ENCODE peak calls at places on chromosomes 7 and 10, in four cellular contexts. Z, M, T and D are unnamed samples.

GRCh38 chr7:94877731-94878670 is 29.4 kb upstream of the PPP1R9A start:
- DNase-seq in T (no peak), M (no peak), Z (no peak), D (no peak)

GRCh38 chr7:158581440-158582088 is 6.1 kb downstream of the PTPRN2 start:
- DNase-seq in Z (no peak), T (peak), M (no peak), D (peak)

GRCh38 chr10:87915989-87916388 is 52.6 kb downstream of the PTEN start:
- DNase-seq in Z (no peak), T (no peak), M (peak), D (no peak)

GRCh38 chr7:91852263-91852741 is 28.2 kb downstream of the MTERF1 start:
- DNase-seq in T (peak), M (peak), Z (no peak), D (peak)

GRCh38 chr10:133419211-133419950 is 5.0 kb downstream of the SPRN start:
- DNase-seq in M (no peak), T (no peak), Z (no peak), D (no peak)

GRCh38 chr7:94696981-94697670 is 41.2 kb upstream of the SGCE start:
- DNase-seq in Z (no peak), T (peak), M (peak), D (no peak)

GRCh38 chr7:142963993-142964392 is 1.8 kb upstream of the KEL start:
- DNase-seq in Z (no peak), M (no peak), T (no peak), D (no peak)

GRCh38 chr10:81179324-81179723 is 641.6 kb downstream of the SH2D4B start:
- DNase-seq in M (no peak), Z (no peak), T (no peak), D (no peak)

GRCh38 chr10:33381897-33382578 is 47.6 kb upstream of the NRP1 start:
- DNase-seq in Z (no peak), M (peak), T (peak), D (no peak)

GRCh38 chr7:18087031-18087686 is 59.5 kb upstream of the PRPS1L1 start:
- DNase-seq in Z (peak), M (peak), T (no peak), D (no peak)

GRCh38 chr7:15525652-15526263 is 36.1 kb downstream of the AGMO start:
- DNase-seq in M (no peak), T (no peak), Z (no peak), D (no peak)

GRCh38 chr7:144019457-144019856 is 19.3 kb downstream of the OR6B1 start:
- DNase-seq in M (peak), T (peak), Z (no peak), D (no peak)

GRCh38 chr10:90167174-90168064 is 466.0 kb downstream of the KIF20B start:
- DNase-seq in T (no peak), M (peak), Z (no peak), D (no peak)

GRCh38 chr10:4983615-4984216 is 19.9 kb downstream of the AKR1C2 start:
- DNase-seq in T (peak), M (no peak), Z (no peak), D (no peak)

GRCh38 chr10:119396709-119397071 is 145.8 kb downstream of the RGS10 start:
- DNase-seq in Z (no peak), T (no peak), M (no peak), D (no peak)

GRCh38 chr7:80611779-80612178 is 26.7 kb upstream of the CD36 start:
- DNase-seq in M (peak), T (peak), Z (no peak), D (no peak)

GRCh38 chr7:6175642-6176041 is 96.8 kb downstream of the CYTH3 start:
- DNase-seq in Z (no peak), M (peak), T (no peak), D (no peak)

GRCh38 chr7:92781117-92781720 is 55.2 kb downstream of the CDK6 start:
- DNase-seq in Z (no peak), M (peak), T (peak), D (no peak)

GRCh38 chr7:112086496-112087254 is 119.5 kb downstream of the DOCK4 start:
- DNase-seq in M (no peak), Z (no peak), T (peak), D (no peak)

GRCh38 chr10:70974351-70974901 is 86.1 kb upstream of the PCBD1 start:
- DNase-seq in M (peak), T (no peak), Z (no peak), D (no peak)

GRCh38 chr10:73911553-73912004 is 647 bp downstream of the PLAU start:
- DNase-seq in Z (no peak), T (no peak), M (peak), D (no peak)

GRCh38 chr7:19089378-19089777 is 28.1 kb downstream of the TWIST1 start:
- DNase-seq in M (no peak), T (no peak), Z (no peak), D (no peak)

GRCh38 chr7:69723663-69724062 is 125.4 kb downstream of the AUTS2 start:
- DNase-seq in Z (no peak), M (no peak), T (no peak), D (no peak)

GRCh38 chr7:157441023-157441399 is 104.2 kb downstream of the DNAJB6 start:
- DNase-seq in Z (no peak), M (no peak), T (no peak), D (no peak)

GRCh38 chr7:36192050-36192824 is 39.2 kb downstream of the EEPD1 start:
- DNase-seq in Z (no peak), M (peak), T (no peak), D (no peak)

GRCh38 chr10:93812664-93813338 is 55.1 kb downstream of the LGI1 start:
- DNase-seq in T (no peak), Z (no peak), M (no peak), D (no peak)

GRCh38 chr7:47582748-47583740 is 1.1 kb upstream of the TNS3 start:
- DNase-seq in T (no peak), M (no peak), Z (no peak), D (no peak)

GRCh38 chr10:8146650-8147049 is 92.2 kb downstream of the GATA3 start:
- DNase-seq in T (no peak), Z (no peak), M (peak), D (no peak)

GRCh38 chr10:125797999-125798662 is 22.5 kb upstream of the MMP21 start:
- DNase-seq in T (peak), M (no peak), Z (no peak), D (no peak)

GRCh38 chr10:110498087-110498981 is 627 bp downstream of the DUSP5 start:
- DNase-seq in M (peak), T (no peak), Z (peak), D (no peak)

GRCh38 chr7:78130443-78131200 is 332.0 kb downstream of the PHTF2 start:
- DNase-seq in M (no peak), T (no peak), Z (no peak), D (no peak)

GRCh38 chr10:6497524-6498140 is 82.4 kb downstream of the PRKCQ start:
- DNase-seq in Z (no peak), T (no peak), M (no peak), D (no peak)